ENCODE peak calls at places on chromosome 11, in four cellular contexts. D, P, J and B are unnamed samples.

GRCh38 chr11:27081056-27081455 is 40.4 kb downstream of the BBOX1 start:
- DNase-seq in J (no peak), P (no peak), D (no peak), B (no peak)

GRCh38 chr11:9263840-9264380 is 1.2 kb downstream of the DENND5A start:
- DNase-seq in D (peak), P (no peak), J (no peak), B (peak)

GRCh38 chr11:27209562-27210005 is 153.4 kb downstream of the CCDC34 start:
- DNase-seq in D (no peak), P (no peak), J (no peak), B (no peak)

GRCh38 chr11:332651-333480 is 12.2 kb upstream of the IFITM3 start:
- DNase-seq in P (peak), J (no peak), D (no peak), B (no peak)

GRCh38 chr11:40130427-40130826 is 1329.0 kb downstream of the LRRC4C start:
- DNase-seq in J (no peak), P (no peak), D (no peak), B (no peak)

GRCh38 chr11:2521681-2522630 is 77.1 kb downstream of the KCNQ1 start:
- DNase-seq in D (no peak), P (peak), J (no peak), B (no peak)

GRCh38 chr11:64022125-64022784 is 13.5 kb upstream of the FLRT1 start:
- DNase-seq in D (no peak), J (no peak), P (no peak), B (no peak)

GRCh38 chr11:74672332-74672955 is 58.8 kb downstream of the CHRDL2 start:
- DNase-seq in D (no peak), J (no peak), P (no peak), B (no peak)

GRCh38 chr11:120985718-120986569 is 38.0 kb upstream of the TBCEL start:
- DNase-seq in J (no peak), P (peak), D (peak), B (no peak)

GRCh38 chr11:102878595-102878994 is 3.8 kb upstream of the MMP12 start:
- DNase-seq in D (no peak), P (no peak), J (no peak), B (no peak)

GRCh38 chr11:120375076-120375475 is 38.9 kb downstream of the ARHGEF12 start:
- DNase-seq in P (no peak), D (no peak), J (no peak), B (no peak)

GRCh38 chr11:133946541-133947297 is 10.0 kb downstream of the IGSF9B start:
- DNase-seq in J (no peak), D (no peak), P (no peak), B (no peak)